ENCODE peak calls at places on chromosomes 7 and 10, in six cellular contexts. X is left ventricle myocardium inferior, S is breast epithelium, U is cardiac muscle cell, Q is heart right ventricle, B is astrocyte of the spinal cord. Y is an unnamed sample.

GRCh38 chr10:8416192-8416701 is 361.8 kb downstream of the GATA3 start:
- DNase-seq in X (no peak), S (no peak), U (no peak), Q (no peak), B (no peak), Y (no peak)

GRCh38 chr7:1672851-1673486 is 2.9 kb downstream of the ELFN1 start:
- DNase-seq in X (no peak), S (peak; percentile 49), U (no peak), Q (no peak), B (no peak), Y (no peak)

GRCh38 chr7:44272981-44273380 is 52.4 kb downstream of the CAMK2B start:
- DNase-seq in X (no peak), S (no peak), U (no peak), Q (no peak), B (no peak), Y (no peak)

GRCh38 chr7:54858008-54858692 is 99.1 kb upstream of the SEC61G start:
- DNase-seq in X (no peak), S (no peak), U (no peak), Q (no peak), B (no peak), Y (no peak)

GRCh38 chr7:111112439-111112838 is 21.5 kb downstream of the LRRN3 start:
- DNase-seq in X (no peak), S (no peak), U (no peak), Q (no peak), B (no peak), Y (peak; percentile 21)

GRCh38 chr10:104424719-104425118 is 71.1 kb downstream of the CFAP58 start:
- DNase-seq in X (no peak), S (no peak), U (no peak), Q (no peak), B (no peak), Y (no peak)

GRCh38 chr7:4167385-4167910 is 514.6 kb upstream of the FOXK1 start:
- DNase-seq in X (no peak), S (no peak), U (no peak), Q (no peak), B (no peak), Y (no peak)

GRCh38 chr10:79025113-79025832 is 43.5 kb upstream of the ZMIZ1 start:
- DNase-seq in X (no peak), S (no peak), U (no peak), Q (no peak), B (no peak), Y (no peak)

GRCh38 chr10:91034494-91035157 is 113.7 kb upstream of the ANKRD1 start:
- DNase-seq in X (peak; percentile 70), S (peak; percentile 55), U (peak; percentile 91), Q (peak; percentile 68), B (peak; percentile 71), Y (peak; percentile 94)

GRCh38 chr7:3200504-3200903 is 100.5 kb upstream of the SDK1 start:
- DNase-seq in X (no peak), S (no peak), U (peak; percentile 81), Q (no peak), B (peak; percentile 73), Y (peak; percentile 82)

GRCh38 chr10:96641896-96642295 is 55.1 kb upstream of the TM9SF3 start:
- DNase-seq in X (no peak), S (no peak), U (no peak), Q (no peak), B (no peak), Y (no peak)

GRCh38 chr7:55524558-55525310 is 47.6 kb downstream of the VOPP1 start:
- DNase-seq in X (no peak), S (no peak), U (no peak), Q (no peak), B (no peak), Y (no peak)

GRCh38 chr7:117666019-117666418 is 186.2 kb downstream of the CFTR start:
- DNase-seq in X (no peak), S (no peak), U (peak; percentile 56), Q (no peak), B (peak; percentile 69), Y (peak; percentile 78)

GRCh38 chr7:129569811-129570215 is 41.7 kb upstream of the NRF1 start:
- DNase-seq in X (no peak), S (no peak), U (peak; percentile 77), Q (no peak), B (peak; percentile 88), Y (peak; percentile 60)

GRCh38 chr10:76403876-76404275 is 972.5 kb downstream of the LRMDA start:
- DNase-seq in X (no peak), S (no peak), U (peak; percentile 7), Q (no peak), B (no peak), Y (peak; percentile 12)

GRCh38 chr10:1188556-1189135 is 132.5 kb downstream of the WDR37 start:
- DNase-seq in X (no peak), S (peak; percentile 7), U (no peak), Q (no peak), B (no peak), Y (no peak)

GRCh38 chr10:34148258-34148657 is 666.8 kb downstream of the PARD3 start:
- DNase-seq in X (no peak), S (no peak), U (no peak), Q (no peak), B (no peak), Y (no peak)

GRCh38 chr7:42753917-42754363 is 157.9 kb downstream of the C7orf25 start:
- DNase-seq in X (no peak), S (no peak), U (no peak), Q (no peak), B (no peak), Y (no peak)

GRCh38 chr7:96989241-96989858 is 16.0 kb upstream of the DLX6 start:
- DNase-seq in X (no peak), S (no peak), U (no peak), Q (no peak), B (no peak), Y (no peak)

GRCh38 chr10:77073066-77073960 is 564.3 kb downstream of the KCNMA1 start:
- DNase-seq in X (peak; percentile 45), S (no peak), U (peak; percentile 56), Q (peak; percentile 21), B (no peak), Y (peak; percentile 39)

DNA sequence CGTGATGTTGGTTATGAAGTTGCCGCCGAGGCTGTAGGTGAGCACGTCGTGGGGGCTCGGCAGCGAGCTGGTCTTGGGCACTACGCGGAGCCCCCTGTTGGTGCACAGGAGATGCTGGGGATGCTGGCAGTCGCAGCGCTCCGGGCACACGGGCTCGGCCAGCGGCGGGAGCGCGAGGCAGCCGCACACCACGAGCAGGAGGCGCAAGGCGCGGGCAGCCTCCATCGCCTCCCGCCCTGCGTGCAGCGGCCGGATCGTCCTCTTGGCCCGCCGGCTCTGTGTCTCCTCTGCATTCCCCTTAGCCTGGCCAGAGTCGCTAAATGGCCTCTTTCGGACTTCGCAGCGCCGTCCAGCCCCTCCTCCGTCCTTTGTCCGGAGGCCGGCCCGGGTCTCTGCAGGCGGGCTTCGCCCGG is 302 bp downstream of the TRIL start:
- DNase-seq in X (no peak), S (no peak), U (no peak), Q (no peak), B (peak; percentile 7), Y (no peak)
- H3K4me3 ChIP-seq in X (peak overlapping the region; percentile 72), S (peak overlapping the region; percentile 90), U (peak overlapping the region; percentile 32), Q (peak overlapping the region; percentile 63), B (peak overlapping the region; percentile 39), Y (peak overlapping the region; percentile 52)

GRCh38 chr7:39357648-39358047 is 208.6 kb upstream of the YAE1 start:
- DNase-seq in X (no peak), S (no peak), U (no peak), Q (no peak), B (no peak), Y (no peak)
- TF ChIP-seq CTCF in X (no peak), S (no peak), U (peak; percentile 24), Q (peak; percentile 27), B (peak; percentile 40), Y (peak; percentile 32)

GRCh38 chr10:60943372-60944158 is 420 bp downstream of the RHOBTB1 start:
- DNase-seq in X (peak; percentile 71), S (peak; percentile 70), U (peak; percentile 71), Q (peak; percentile 71), B (peak; percentile 75), Y (peak; percentile 70)

GRCh38 chr10:60940435-60940834 is 3.5 kb downstream of the RHOBTB1 start:
- DNase-seq in X (no peak), S (no peak), U (no peak), Q (no peak), B (no peak), Y (no peak)

GRCh38 chr10:60944159-60944909 is at the start of gene RHOBTB1:
- DNase-seq in X (peak; percentile 81), S (peak; percentile 67), U (peak; percentile 89), Q (peak; percentile 82), B (peak; percentile 88), Y (peak; percentile 82)

GRCh38 chr10:60942604-60943269 is 1.2 kb downstream of the RHOBTB1 start:
- DNase-seq in X (peak; percentile 54), S (no peak), U (peak; percentile 47), Q (peak; percentile 44), B (peak; percentile 44), Y (peak; percentile 33)

DNA sequence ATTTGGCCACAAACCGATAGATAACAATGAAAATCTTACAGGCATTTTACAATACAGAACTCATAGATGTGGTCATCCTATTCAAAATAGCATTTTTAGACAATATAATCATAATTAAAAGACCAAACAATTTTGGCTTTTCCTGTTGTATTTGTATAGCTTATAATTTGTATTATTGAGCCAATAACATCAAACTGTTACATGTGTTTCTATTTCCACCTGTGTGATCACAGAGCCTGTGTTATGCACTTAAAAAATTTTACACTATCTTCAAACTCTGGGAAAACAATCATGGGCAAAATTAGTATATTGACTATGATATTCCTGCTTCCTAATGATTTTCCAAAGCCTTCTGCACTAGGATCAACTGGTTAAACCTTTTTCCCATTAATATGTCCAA is 1.9 kb downstream of the RHOBTB1 start:
- DNase-seq in X (no peak), S (no peak), U (no peak), Q (no peak), B (no peak), Y (no peak)
- H3K4me3 ChIP-seq in X (peak overlapping the region; percentile 94), S (peak overlapping the region; percentile 79), U (no peak overlapping the region), Q (peak overlapping the region; percentile 74), B (peak overlapping the region; percentile 77), Y (peak overlapping the region; percentile 72)

GRCh38 chr7:151342811-151343210 is 1.2 kb downstream of the NUB1 start:
- DNase-seq in X (no peak), S (no peak), U (no peak), Q (no peak), B (no peak), Y (no peak)
- TF ChIP-seq CTCF in X (no peak), S (no peak), U (no peak), Q (no peak), B (peak; percentile 1), Y (no peak)

DNA sequence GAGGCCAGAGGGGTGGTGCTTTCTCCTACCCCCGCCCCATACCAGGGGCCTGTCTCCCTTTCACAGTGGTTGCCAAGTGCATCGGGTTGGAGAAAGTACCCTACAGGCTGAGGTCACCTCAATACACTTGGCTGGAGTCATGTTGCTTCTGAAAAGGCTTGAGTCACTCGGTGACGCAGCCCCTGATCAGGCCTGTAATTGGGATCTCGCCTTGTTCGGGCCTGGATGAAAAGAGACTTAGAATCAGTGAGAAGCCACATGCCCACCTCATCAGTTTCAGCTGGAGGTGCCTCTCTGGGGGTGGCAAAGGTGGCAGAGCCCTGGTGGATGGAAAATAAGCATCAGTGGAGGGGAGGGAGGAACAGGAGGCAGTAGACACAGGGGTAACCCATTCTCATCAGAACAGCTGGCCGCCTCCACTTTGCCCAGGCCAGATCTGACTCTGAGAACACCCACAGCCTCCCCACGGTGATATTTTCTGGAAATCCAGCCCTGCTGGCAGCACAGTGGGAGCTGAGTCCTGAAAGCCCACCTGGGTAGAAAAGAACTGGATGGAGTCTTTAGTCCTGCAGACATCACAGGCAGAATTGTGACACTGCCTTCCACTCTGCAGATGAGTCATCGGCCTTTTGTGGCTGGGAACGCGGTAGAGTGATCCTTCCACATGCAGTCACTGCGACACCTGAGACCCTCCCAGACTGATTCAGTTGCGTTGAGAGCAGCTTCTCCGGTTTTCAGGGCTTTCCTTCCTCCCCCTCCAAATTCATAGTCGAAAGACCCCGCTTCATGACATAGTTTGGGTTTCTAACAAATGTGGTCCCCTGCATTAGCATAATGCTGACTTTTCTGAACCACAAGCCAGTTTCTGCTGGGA is 108.0 kb downstream of the GRK5 start:
- DNase-seq in X (no peak), S (no peak), U (peak; percentile 85), Q (peak; percentile 27), B (peak; percentile 97), Y (peak; percentile 84)
- H3K4me3 ChIP-seq in X (no peak overlapping the region), S (no peak overlapping the region), U (no peak overlapping the region), Q (no peak overlapping the region), B (no peak overlapping the region), Y (no peak overlapping the region)

Y was measured in fibroblast of pulmonary artery.